ENCODE peak calls at places on chromosomes 4 and X, in five cellular contexts. E is CD8-positive, alpha-beta T cell; Z is upper lobe of right lung; H is AG10803; D is GM13976. M is an unnamed sample.

GRCh38 chrX:1743105-1743504 is 128.2 kb downstream of the ASMT start:
- DNase-seq in E (no peak), Z (no peak), D (no peak), H (no peak), M (no peak)

GRCh38 chrX:80335062-80335830 is 85.0 kb upstream of the TENT5D start:
- DNase-seq in H (peak; percentile 17), Z (peak; percentile 76), E (no peak), D (no peak), M (no peak)

GRCh38 chr4:1857931-1858330 is 2.0 kb upstream of the LETM1 start:
- DNase-seq in Z (no peak), E (no peak), H (no peak), D (no peak), M (no peak)

GRCh38 chr4:28879900-28880299 is 1840.3 kb upstream of the PCDH7 start:
- DNase-seq in Z (no peak), D (no peak), H (no peak), E (no peak), M (no peak)

GRCh38 chr4:75432683-75433082 is 81.5 kb downstream of the RCHY1 start:
- DNase-seq in E (no peak), D (no peak), Z (no peak), H (peak; percentile 18), M (no peak)

GRCh38 chrX:56968980-56969379 is 26.4 kb downstream of the SPIN3 start:
- DNase-seq in E (no peak), D (no peak), H (peak; percentile 1), Z (no peak), M (no peak)

GRCh38 chrX:18983711-18984380 is at the start of gene PHKA2:
- DNase-seq in D (no peak), E (no peak), Z (peak; percentile 84), H (peak; percentile 35), M (peak; percentile 43)

GRCh38 chrX:115518113-115518512 is 42.9 kb upstream of the PLS3 start:
- DNase-seq in D (no peak), E (no peak), Z (no peak), H (no peak), M (no peak)

GRCh38 chrX:65667503-65668355 is at the start of gene MSN:
- DNase-seq in E (peak; percentile 82), D (peak; percentile 78), Z (peak; percentile 90), H (peak; percentile 60), M (peak; percentile 52)

GRCh38 chrX:70386240-70386639 is 36.9 kb upstream of the GDPD2 start:
- DNase-seq in E (no peak), H (peak; percentile 18), D (no peak), Z (no peak), M (no peak)

GRCh38 chr4:138487217-138487616 is 245.1 kb upstream of the SLC7A11 start:
- DNase-seq in H (no peak), D (no peak), Z (no peak), E (no peak), M (no peak)

GRCh38 chrX:117636826-117637225 is 479.8 kb downstream of the KLHL13 start:
- DNase-seq in H (no peak), D (no peak), Z (no peak), E (no peak), M (no peak)

GRCh38 chr4:5870220-5870619 is 22.7 kb downstream of the CRMP1 start:
- DNase-seq in H (no peak), D (no peak), E (no peak), Z (no peak), M (no peak)

GRCh38 chrX:129193357-129193756 is 329.9 kb downstream of the SMARCA1 start:
- DNase-seq in E (no peak), H (no peak), Z (no peak), D (no peak), M (no peak)

GRCh38 chr4:11710484-11710883 is 281.8 kb upstream of the HS3ST1 start:
- DNase-seq in E (no peak), D (no peak), H (no peak), Z (no peak), M (no peak)

GRCh38 chr4:26815686-26816085 is 45.0 kb upstream of the STIM2 start:
- DNase-seq in H (no peak), E (no peak), Z (no peak), D (no peak), M (no peak)

GRCh38 chr4:55016131-55016530 is 109.3 kb downstream of the KDR start:
- DNase-seq in H (no peak), D (no peak), E (no peak), Z (no peak), M (no peak)

GRCh38 chr4:111923786-111924185 is 221.5 kb upstream of the FAM241A start:
- DNase-seq in H (peak; percentile 53), E (no peak), D (no peak), Z (no peak), M (no peak)

GRCh38 chrX:37753384-37753783 is 26.5 kb upstream of the CYBB start:
- DNase-seq in E (no peak), D (no peak), Z (no peak), H (no peak), M (no peak)

GRCh38 chrX:19794690-19795089 is 92.7 kb downstream of the SH3KBP1 start:
- DNase-seq in D (no peak), Z (no peak), E (no peak), H (no peak), M (no peak)

GRCh38 chrX:48592971-48593370 is 4.3 kb upstream of the WDR13 start:
- DNase-seq in D (no peak), Z (no peak), H (no peak), E (no peak), M (no peak)

GRCh38 chrX:30275498-30275897 is 28.6 kb downstream of the MAGEB1 start:
- DNase-seq in D (no peak), E (no peak), Z (no peak), H (peak; percentile 24), M (no peak)

GRCh38 chrX:48540015-48540350 is 469 bp downstream of the TBC1D25 start:
- DNase-seq in H (peak; percentile 34), Z (no peak), D (peak; percentile 56), E (no peak), M (peak; percentile 55)

GRCh38 chr4:71290074-71290473 is 48.7 kb upstream of the SLC4A4 start:
- DNase-seq in Z (no peak), H (peak; percentile 86), D (no peak), E (no peak), M (no peak)

GRCh38 chr4:56235714-56236113 is 151.6 kb downstream of the AASDH start:
- DNase-seq in D (no peak), Z (no peak), E (no peak), H (no peak), M (no peak)

GRCh38 chr4:88320780-88321373 is 36.5 kb upstream of the PPM1K start:
- DNase-seq in H (peak; percentile 30), Z (peak; percentile 63), E (peak; percentile 62), D (peak; percentile 71), M (peak; percentile 58)

GRCh38 chr4:182971702-182972101 is 54.5 kb upstream of the DCTD start:
- DNase-seq in D (no peak), Z (no peak), H (no peak), E (no peak), M (no peak)

GRCh38 chr4:79514637-79515320 is 106.8 kb upstream of the GK2 start:
- DNase-seq in Z (no peak), E (no peak), H (no peak), D (no peak), M (no peak)

GRCh38 chr4:72888331-72888730 is 181.2 kb downstream of the COX18 start:
- DNase-seq in D (no peak), Z (no peak), H (peak; percentile 8), E (no peak), M (no peak)

GRCh38 chr4:72887152-72887551 is 182.4 kb downstream of the COX18 start:
- DNase-seq in D (no peak), E (no peak), Z (no peak), H (peak; percentile 43), M (no peak)

DNA sequence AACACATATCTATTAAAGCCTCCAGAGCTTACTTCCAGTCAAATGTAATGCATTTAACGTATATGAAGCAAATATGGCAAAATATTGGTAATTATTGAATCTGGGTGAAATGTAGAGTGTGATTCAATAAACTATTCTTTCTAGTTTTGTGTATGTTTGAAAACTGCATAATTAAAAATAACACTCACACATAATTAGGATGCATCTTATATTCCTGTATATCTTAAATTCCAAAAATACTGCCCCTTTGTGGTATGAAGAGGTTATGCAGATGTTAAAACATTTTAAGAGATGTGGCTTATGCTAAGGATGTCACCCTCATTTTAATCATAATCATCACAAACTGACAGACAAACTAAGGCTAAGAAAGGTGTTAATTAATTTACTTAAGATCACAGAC is 182.9 kb downstream of the COX18 start:
- DNase-seq in Z (no peak), D (no peak), E (no peak), H (no peak), M (no peak)
- TF ChIP-seq CTCF in Z (peak; percentile 20), D (no peak), E (no peak), H (peak; percentile 44), M (no peak)

GRCh38 chr4:66568001-66568400 is 897.7 kb upstream of the EPHA5 start:
- DNase-seq in Z (no peak), H (no peak), E (no peak), D (no peak), M (no peak)

GRCh38 chr4:66565796-66566195 is 895.5 kb upstream of the EPHA5 start:
- DNase-seq in D (no peak), Z (no peak), H (no peak), E (no peak), M (no peak)

GRCh38 chr4:66569228-66569627 is 898.9 kb upstream of the EPHA5 start:
- DNase-seq in E (no peak), H (no peak), D (no peak), Z (no peak), M (no peak)

GRCh38 chr4:66567551-66567950 is 897.3 kb upstream of the EPHA5 start:
- DNase-seq in D (no peak), H (no peak), Z (no peak), E (no peak), M (no peak)

GRCh38 chr4:66568431-66568830 is 898.1 kb upstream of the EPHA5 start:
- DNase-seq in E (no peak), Z (no peak), H (no peak), D (no peak), M (no peak)
- TF ChIP-seq CTCF in E (no peak), Z (no peak), H (no peak), D (no peak), M (no peak)

GRCh38 chr4:10184051-10184450 is 67.5 kb upstream of the WDR1 start:
- DNase-seq in H (peak; percentile 72), D (no peak), Z (no peak), E (no peak), M (no peak)

GRCh38 chr4:10184501-10184938 is 67.9 kb upstream of the WDR1 start:
- DNase-seq in H (no peak), Z (no peak), E (no peak), D (no peak), M (no peak)

GRCh38 chr4:10188400-10189004 is 71.9 kb upstream of the WDR1 start:
- DNase-seq in E (no peak), H (no peak), Z (no peak), D (no peak), M (no peak)

GRCh38 chr4:10185518-10186227 is 69.1 kb upstream of the WDR1 start:
- DNase-seq in E (no peak), D (no peak), H (no peak), Z (no peak), M (no peak)

GRCh38 chr4:10186228-10187214 is 69.9 kb upstream of the WDR1 start:
- DNase-seq in H (peak; percentile 31), Z (no peak), D (no peak), E (no peak), M (no peak)
- TF ChIP-seq CTCF in H (peak; percentile 50), Z (no peak), D (no peak), E (no peak), M (peak; percentile 18)

GRCh38 chr4:155999743-156000142 is 46.1 kb upstream of the CTSO start:
- DNase-seq in D (peak; percentile 22), Z (no peak), H (no peak), E (no peak), M (no peak)
- TF ChIP-seq CTCF in D (no peak), Z (no peak), H (peak; percentile 17), E (no peak), M (no peak)

GRCh38 chr4:94732358-94732698 is 25.4 kb upstream of the BMPR1B start:
- DNase-seq in E (no peak), Z (no peak), D (no peak), H (no peak), M (no peak)
- TF ChIP-seq CTCF in E (no peak), Z (no peak), D (no peak), H (no peak), M (no peak)